ENCODE peak calls at places on chromosomes 7 and 10, in ten cellular contexts. P, D, G, M, A, K, B, E, R and F are unnamed samples.

GRCh38 chr7:77727936-77728701 is 31.9 kb downstream of the RSBN1L start:
- DNase-seq in R (no peak), B (peak; percentile 79), D (no peak), A (peak; percentile 31), P (peak; percentile 51), M (no peak), E (no peak), K (no peak), G (no peak), F (no peak)

GRCh38 chr7:121531175-121532070 is 135.3 kb upstream of the FAM3C start:
- DNase-seq in E (no peak), D (no peak), M (no peak), K (no peak), P (no peak), A (no peak), G (no peak), B (no peak), R (no peak), F (no peak)

GRCh38 chr7:5279734-5280133 is 3.0 kb upstream of the SLC29A4 start:
- DNase-seq in K (no peak), P (no peak), M (no peak), E (no peak), B (no peak), A (no peak), G (no peak), D (no peak), R (no peak), F (no peak)

GRCh38 chr10:14247650-14248258 is 83.0 kb downstream of the FRMD4A start:
- DNase-seq in P (no peak), G (no peak), E (no peak), B (no peak), M (no peak), A (no peak), D (no peak), K (no peak), R (no peak), F (no peak)

GRCh38 chr10:28382520-28383269 is 79.8 kb upstream of the MPP7 start:
- DNase-seq in B (no peak), E (no peak), D (no peak), P (peak; percentile 95), R (no peak), K (no peak), A (no peak), M (no peak), G (no peak), F (no peak)

GRCh38 chr10:5970066-5970465 is 7.3 kb downstream of the IL15RA start:
- DNase-seq in R (no peak), K (no peak), D (no peak), E (no peak), G (no peak), A (no peak), M (no peak), B (no peak), P (no peak), F (no peak)

GRCh38 chr7:22548313-22548712 is 48.3 kb upstream of the STEAP1B start:
- DNase-seq in P (no peak), R (no peak), G (no peak), D (no peak), E (no peak), A (no peak), K (no peak), B (no peak), M (peak; percentile 50), F (no peak)

GRCh38 chr7:139374246-139374645 is 14.6 kb downstream of the LUC7L2 start:
- DNase-seq in E (no peak), R (no peak), A (no peak), P (no peak), G (no peak), K (no peak), D (no peak), M (no peak), B (no peak), F (no peak)

GRCh38 chr7:140060243-140060630 is 2.5 kb downstream of the PARP12 start:
- DNase-seq in P (no peak), A (no peak), D (no peak), B (no peak), R (no peak), E (no peak), M (peak; percentile 18), G (no peak), K (no peak), F (no peak)

GRCh38 chr7:111744501-111745155 is 182.3 kb upstream of the IMMP2L start:
- DNase-seq in B (no peak), A (no peak), G (no peak), R (no peak), D (no peak), M (peak; percentile 71), E (no peak), K (no peak), P (peak; percentile 44), F (no peak)

GRCh38 chr7:82294865-82295264 is 148.7 kb downstream of the CACNA2D1 start:
- DNase-seq in D (no peak), E (no peak), A (no peak), K (no peak), B (no peak), R (no peak), G (no peak), P (no peak), M (no peak), F (no peak)

GRCh38 chr10:131732631-131733127 is 168.1 kb upstream of the PPP2R2D start:
- DNase-seq in R (no peak), K (no peak), D (no peak), B (no peak), E (no peak), G (no peak), M (no peak), A (no peak), P (no peak), F (no peak)

GRCh38 chr10:86348321-86349210 is 18.0 kb downstream of the GRID1 start:
- DNase-seq in K (no peak), A (no peak), R (no peak), M (no peak), P (no peak), D (peak; percentile 75), G (no peak), E (no peak), B (no peak), F (no peak)

GRCh38 chr7:29207023-29207422 is 12.4 kb downstream of the CHN2 start:
- DNase-seq in G (no peak), M (no peak), B (no peak), A (no peak), D (no peak), K (no peak), P (no peak), R (no peak), E (no peak), F (no peak)